ENCODE peak calls at places on chromosomes 13 and 19, in eight cellular contexts. One of them, this sample, is unnamed.
A peak's percentile ranks its signal among the peaks of the same experiment; 100 is the strongest.

GRCh38 chr19:719081-719512 is 10.4 kb downstream of the PALM start:
- DNase-seq in stimulated activated CD8-positive, alpha-beta memory T cell treated with anti-CD3 and anti-CD28 coated beads, Interleukin-7, amount 100 ng/mL, for 24 hours: no peak
- DNase-seq in right cardiac atrium: peak; percentile 94
- DNase-seq in CD4-positive, alpha-beta T cell: no peak
- DNase-seq in hypothalamus: peak; percentile 63
- DNase-seq in amygdala: peak; percentile 72
- DNase-seq in neural crest cell: no peak
- DNase-seq in HTR-8/SVneo: no peak
- DNase-seq in this sample: no peak

GRCh38 chr19:13026478-13026999 is 31.3 kb downstream of the NFIX start:
- DNase-seq in amygdala: no peak
- DNase-seq in HTR-8/SVneo: no peak
- DNase-seq in stimulated activated CD8-positive, alpha-beta memory T cell treated with anti-CD3 and anti-CD28 coated beads, Interleukin-7, amount 100 ng/mL, for 24 hours: no peak
- DNase-seq in CD4-positive, alpha-beta T cell: no peak
- DNase-seq in right cardiac atrium: no peak
- DNase-seq in hypothalamus: no peak
- DNase-seq in neural crest cell: no peak
- DNase-seq in this sample: no peak

GRCh38 chr13:30421093-30422055 is 919 bp upstream of the UBE2L5 start:
- DNase-seq in CD4-positive, alpha-beta T cell: peak; percentile 10
- DNase-seq in HTR-8/SVneo: peak; percentile 50
- DNase-seq in stimulated activated CD8-positive, alpha-beta memory T cell treated with anti-CD3 and anti-CD28 coated beads, Interleukin-7, amount 100 ng/mL, for 24 hours: no peak
- DNase-seq in amygdala: peak; percentile 45
- DNase-seq in hypothalamus: peak; percentile 59
- DNase-seq in neural crest cell: peak; percentile 51
- DNase-seq in right cardiac atrium: peak; percentile 96
- DNase-seq in this sample: no peak

GRCh38 chr19:38634757-38635482 is 12.5 kb upstream of the ACTN4 start:
- DNase-seq in neural crest cell: peak; percentile 85
- DNase-seq in hypothalamus: peak; percentile 38
- DNase-seq in stimulated activated CD8-positive, alpha-beta memory T cell treated with anti-CD3 and anti-CD28 coated beads, Interleukin-7, amount 100 ng/mL, for 24 hours: peak; percentile 51
- DNase-seq in right cardiac atrium: peak; percentile 92
- DNase-seq in CD4-positive, alpha-beta T cell: peak; percentile 62
- DNase-seq in amygdala: peak; percentile 61
- DNase-seq in HTR-8/SVneo: peak; percentile 73
- DNase-seq in this sample: no peak

GRCh38 chr19:47032171-47032811 is 12.7 kb downstream of the NPAS1 start:
- DNase-seq in amygdala: peak; percentile 13
- DNase-seq in hypothalamus: peak; percentile 34
- DNase-seq in neural crest cell: no peak
- DNase-seq in right cardiac atrium: peak; percentile 69
- DNase-seq in CD4-positive, alpha-beta T cell: peak; percentile 58
- DNase-seq in HTR-8/SVneo: no peak
- DNase-seq in stimulated activated CD8-positive, alpha-beta memory T cell treated with anti-CD3 and anti-CD28 coated beads, Interleukin-7, amount 100 ng/mL, for 24 hours: no peak
- DNase-seq in this sample: no peak

GRCh38 chr13:110811008-110811720 is 97.7 kb downstream of the ING1 start:
- DNase-seq in hypothalamus: no peak
- DNase-seq in CD4-positive, alpha-beta T cell: no peak
- DNase-seq in stimulated activated CD8-positive, alpha-beta memory T cell treated with anti-CD3 and anti-CD28 coated beads, Interleukin-7, amount 100 ng/mL, for 24 hours: no peak
- DNase-seq in HTR-8/SVneo: no peak
- DNase-seq in neural crest cell: no peak
- DNase-seq in right cardiac atrium: no peak
- DNase-seq in amygdala: no peak
- DNase-seq in this sample: no peak

GRCh38 chr13:51549050-51549449 is 35.2 kb upstream of the WDFY2 start:
- DNase-seq in hypothalamus: no peak
- DNase-seq in amygdala: no peak
- DNase-seq in stimulated activated CD8-positive, alpha-beta memory T cell treated with anti-CD3 and anti-CD28 coated beads, Interleukin-7, amount 100 ng/mL, for 24 hours: no peak
- DNase-seq in HTR-8/SVneo: no peak
- DNase-seq in CD4-positive, alpha-beta T cell: no peak
- DNase-seq in neural crest cell: no peak
- DNase-seq in right cardiac atrium: peak; percentile 55
- DNase-seq in this sample: peak; percentile 61

GRCh38 chr19:48627865-48628314 is 8.6 kb downstream of the SPHK2 start:
- DNase-seq in HTR-8/SVneo: no peak
- DNase-seq in CD4-positive, alpha-beta T cell: no peak
- DNase-seq in hypothalamus: no peak
- DNase-seq in right cardiac atrium: no peak
- DNase-seq in neural crest cell: no peak
- DNase-seq in stimulated activated CD8-positive, alpha-beta memory T cell treated with anti-CD3 and anti-CD28 coated beads, Interleukin-7, amount 100 ng/mL, for 24 hours: no peak
- DNase-seq in amygdala: no peak
- DNase-seq in this sample: no peak

GRCh38 chr13:106109391-106109791 is 426.1 kb downstream of the EFNB2 start:
- DNase-seq in hypothalamus: no peak
- DNase-seq in stimulated activated CD8-positive, alpha-beta memory T cell treated with anti-CD3 and anti-CD28 coated beads, Interleukin-7, amount 100 ng/mL, for 24 hours: no peak
- DNase-seq in neural crest cell: no peak
- DNase-seq in CD4-positive, alpha-beta T cell: no peak
- DNase-seq in right cardiac atrium: no peak
- DNase-seq in HTR-8/SVneo: peak; percentile 3
- DNase-seq in amygdala: no peak
- DNase-seq in this sample: no peak

GRCh38 chr13:37194428-37194861 is 89.0 kb upstream of the CSNK1A1L start:
- DNase-seq in amygdala: no peak
- DNase-seq in HTR-8/SVneo: no peak
- DNase-seq in stimulated activated CD8-positive, alpha-beta memory T cell treated with anti-CD3 and anti-CD28 coated beads, Interleukin-7, amount 100 ng/mL, for 24 hours: no peak
- DNase-seq in CD4-positive, alpha-beta T cell: no peak
- DNase-seq in right cardiac atrium: no peak
- DNase-seq in neural crest cell: no peak
- DNase-seq in hypothalamus: no peak
- DNase-seq in this sample: no peak

GRCh38 chr13:65808061-65808460 is 1422.1 kb downstream of the PCDH9 start:
- DNase-seq in hypothalamus: no peak
- DNase-seq in CD4-positive, alpha-beta T cell: no peak
- DNase-seq in HTR-8/SVneo: peak; percentile 4
- DNase-seq in right cardiac atrium: no peak
- DNase-seq in neural crest cell: no peak
- DNase-seq in amygdala: no peak
- DNase-seq in stimulated activated CD8-positive, alpha-beta memory T cell treated with anti-CD3 and anti-CD28 coated beads, Interleukin-7, amount 100 ng/mL, for 24 hours: no peak
- DNase-seq in this sample: no peak

GRCh38 chr13:25733061-25733491 is 318.7 kb downstream of the SHISA2 start:
- DNase-seq in CD4-positive, alpha-beta T cell: no peak
- DNase-seq in stimulated activated CD8-positive, alpha-beta memory T cell treated with anti-CD3 and anti-CD28 coated beads, Interleukin-7, amount 100 ng/mL, for 24 hours: no peak
- DNase-seq in neural crest cell: no peak
- DNase-seq in amygdala: no peak
- DNase-seq in right cardiac atrium: no peak
- DNase-seq in HTR-8/SVneo: no peak
- DNase-seq in hypothalamus: no peak
- DNase-seq in this sample: no peak